ENCODE peak calls at places on chromosomes 11 and 22, in nine cellular contexts. One of them, this sample, is unnamed.

GRCh38 chr11:57787920-57788716 is 26.5 kb downstream of the CTNND1 start:
- DNase-seq in activated gamma-delta T cell treated with Interleukin-2 at 50 U/mL for 16 hours: no peak
- DNase-seq in natural killer cell: no peak
- DNase-seq in HTR-8/SVneo: no peak
- DNase-seq in hypothalamus: peak; percentile 14
- DNase-seq in T-cell: no peak
- DNase-seq in non-pigmented ciliary epithelial cell: no peak
- DNase-seq in 8988T: no peak
- DNase-seq in activated CD8-positive, alpha-beta memory T cell treated with anti-CD3 and anti-CD28 coated beads for 4 hours: no peak
- DNase-seq in this sample: no peak

GRCh38 chr11:130163346-130164220 is 4.0 kb downstream of the ST14 start:
- DNase-seq in hypothalamus: no peak
- DNase-seq in 8988T: no peak
- DNase-seq in natural killer cell: no peak
- DNase-seq in activated CD8-positive, alpha-beta memory T cell treated with anti-CD3 and anti-CD28 coated beads for 4 hours: no peak
- DNase-seq in T-cell: no peak
- DNase-seq in HTR-8/SVneo: no peak
- DNase-seq in activated gamma-delta T cell treated with Interleukin-2 at 50 U/mL for 16 hours: no peak
- DNase-seq in non-pigmented ciliary epithelial cell: no peak
- DNase-seq in this sample: no peak

GRCh38 chr11:47330002-47330911 is 22.2 kb downstream of the MYBPC3 start:
- DNase-seq in activated gamma-delta T cell treated with Interleukin-2 at 50 U/mL for 16 hours: no peak
- DNase-seq in 8988T: peak; percentile 46
- DNase-seq in T-cell: no peak
- DNase-seq in natural killer cell: no peak
- DNase-seq in HTR-8/SVneo: no peak
- DNase-seq in hypothalamus: no peak
- DNase-seq in non-pigmented ciliary epithelial cell: no peak
- DNase-seq in activated CD8-positive, alpha-beta memory T cell treated with anti-CD3 and anti-CD28 coated beads for 4 hours: no peak
- DNase-seq in this sample: no peak

GRCh38 chr11:33747969-33748368 is 11.7 kb upstream of the CD59 start:
- DNase-seq in HTR-8/SVneo: no peak
- DNase-seq in non-pigmented ciliary epithelial cell: no peak
- DNase-seq in natural killer cell: no peak
- DNase-seq in 8988T: no peak
- DNase-seq in T-cell: no peak
- DNase-seq in hypothalamus: no peak
- DNase-seq in activated CD8-positive, alpha-beta memory T cell treated with anti-CD3 and anti-CD28 coated beads for 4 hours: no peak
- DNase-seq in activated gamma-delta T cell treated with Interleukin-2 at 50 U/mL for 16 hours: no peak
- DNase-seq in this sample: no peak

GRCh38 chr11:70158201-70158600 is 44.9 kb upstream of the FADD start:
- DNase-seq in natural killer cell: no peak
- DNase-seq in HTR-8/SVneo: peak; percentile 40
- DNase-seq in activated gamma-delta T cell treated with Interleukin-2 at 50 U/mL for 16 hours: no peak
- DNase-seq in activated CD8-positive, alpha-beta memory T cell treated with anti-CD3 and anti-CD28 coated beads for 4 hours: no peak
- DNase-seq in T-cell: no peak
- DNase-seq in non-pigmented ciliary epithelial cell: no peak
- DNase-seq in hypothalamus: no peak
- DNase-seq in 8988T: no peak
- DNase-seq in this sample: no peak

GRCh38 chr11:45048870-45049825 is 97.3 kb upstream of the PRDM11 start:
- DNase-seq in activated gamma-delta T cell treated with Interleukin-2 at 50 U/mL for 16 hours: no peak
- DNase-seq in 8988T: no peak
- DNase-seq in non-pigmented ciliary epithelial cell: no peak
- DNase-seq in HTR-8/SVneo: no peak
- DNase-seq in natural killer cell: no peak
- DNase-seq in T-cell: no peak
- DNase-seq in activated CD8-positive, alpha-beta memory T cell treated with anti-CD3 and anti-CD28 coated beads for 4 hours: no peak
- DNase-seq in hypothalamus: no peak
- DNase-seq in this sample: no peak

GRCh38 chr22:44311855-44312170 is 938 bp downstream of the SHISAL1 start:
- DNase-seq in T-cell: no peak
- DNase-seq in 8988T: no peak
- DNase-seq in non-pigmented ciliary epithelial cell: no peak
- DNase-seq in activated CD8-positive, alpha-beta memory T cell treated with anti-CD3 and anti-CD28 coated beads for 4 hours: no peak
- DNase-seq in activated gamma-delta T cell treated with Interleukin-2 at 50 U/mL for 16 hours: no peak
- DNase-seq in hypothalamus: no peak
- DNase-seq in natural killer cell: no peak
- DNase-seq in HTR-8/SVneo: no peak
- DNase-seq in this sample: no peak

GRCh38 chr22:42814616-42815015 is 42.5 kb downstream of the ARFGAP3 start:
- DNase-seq in natural killer cell: no peak
- DNase-seq in activated CD8-positive, alpha-beta memory T cell treated with anti-CD3 and anti-CD28 coated beads for 4 hours: no peak
- DNase-seq in non-pigmented ciliary epithelial cell: no peak
- DNase-seq in activated gamma-delta T cell treated with Interleukin-2 at 50 U/mL for 16 hours: no peak
- DNase-seq in T-cell: no peak
- DNase-seq in 8988T: no peak
- DNase-seq in hypothalamus: no peak
- DNase-seq in HTR-8/SVneo: no peak
- DNase-seq in this sample: no peak

GRCh38 chr11:94851864-94852581 is 83.9 kb downstream of the AMOTL1 start:
- DNase-seq in natural killer cell: no peak
- DNase-seq in activated gamma-delta T cell treated with Interleukin-2 at 50 U/mL for 16 hours: no peak
- DNase-seq in 8988T: peak; percentile 34
- DNase-seq in hypothalamus: no peak
- DNase-seq in T-cell: no peak
- DNase-seq in activated CD8-positive, alpha-beta memory T cell treated with anti-CD3 and anti-CD28 coated beads for 4 hours: no peak
- DNase-seq in non-pigmented ciliary epithelial cell: no peak
- DNase-seq in HTR-8/SVneo: no peak
- DNase-seq in this sample: no peak

GRCh38 chr11:67071420-67072284 is 15.0 kb downstream of the RHOD start:
- DNase-seq in activated gamma-delta T cell treated with Interleukin-2 at 50 U/mL for 16 hours: peak; percentile 70
- DNase-seq in activated CD8-positive, alpha-beta memory T cell treated with anti-CD3 and anti-CD28 coated beads for 4 hours: peak; percentile 39
- DNase-seq in non-pigmented ciliary epithelial cell: no peak
- DNase-seq in hypothalamus: peak; percentile 50
- DNase-seq in T-cell: peak; percentile 56
- DNase-seq in HTR-8/SVneo: no peak
- DNase-seq in natural killer cell: peak; percentile 68
- DNase-seq in 8988T: peak; percentile 99
- DNase-seq in this sample: no peak

GRCh38 chr11:75566763-75567279 is 4.8 kb downstream of the SERPINH1 start:
- DNase-seq in natural killer cell: no peak
- DNase-seq in non-pigmented ciliary epithelial cell: no peak
- DNase-seq in hypothalamus: no peak
- DNase-seq in T-cell: no peak
- DNase-seq in HTR-8/SVneo: no peak
- DNase-seq in activated CD8-positive, alpha-beta memory T cell treated with anti-CD3 and anti-CD28 coated beads for 4 hours: no peak
- DNase-seq in activated gamma-delta T cell treated with Interleukin-2 at 50 U/mL for 16 hours: no peak
- DNase-seq in 8988T: no peak
- DNase-seq in this sample: no peak

GRCh38 chr11:123407996-123408597 is 22.0 kb upstream of the GRAMD1B start:
- DNase-seq in T-cell: no peak
- DNase-seq in activated gamma-delta T cell treated with Interleukin-2 at 50 U/mL for 16 hours: no peak
- DNase-seq in 8988T: no peak
- DNase-seq in non-pigmented ciliary epithelial cell: no peak
- DNase-seq in activated CD8-positive, alpha-beta memory T cell treated with anti-CD3 and anti-CD28 coated beads for 4 hours: no peak
- DNase-seq in natural killer cell: no peak
- DNase-seq in hypothalamus: no peak
- DNase-seq in HTR-8/SVneo: no peak
- DNase-seq in this sample: no peak

GRCh38 chr11:441418-442274 is at the start of gene ANO9:
- DNase-seq in natural killer cell: no peak
- DNase-seq in 8988T: no peak
- DNase-seq in T-cell: peak; percentile 45
- DNase-seq in hypothalamus: no peak
- DNase-seq in HTR-8/SVneo: no peak
- DNase-seq in activated CD8-positive, alpha-beta memory T cell treated with anti-CD3 and anti-CD28 coated beads for 4 hours: no peak
- DNase-seq in non-pigmented ciliary epithelial cell: no peak
- DNase-seq in activated gamma-delta T cell treated with Interleukin-2 at 50 U/mL for 16 hours: peak; percentile 54
- DNase-seq in this sample: no peak

GRCh38 chr11:99687320-99687719 is 666.6 kb downstream of the CNTN5 start:
- DNase-seq in hypothalamus: no peak
- DNase-seq in activated CD8-positive, alpha-beta memory T cell treated with anti-CD3 and anti-CD28 coated beads for 4 hours: no peak
- DNase-seq in natural killer cell: no peak
- DNase-seq in T-cell: no peak
- DNase-seq in non-pigmented ciliary epithelial cell: no peak
- DNase-seq in HTR-8/SVneo: peak; percentile 7
- DNase-seq in activated gamma-delta T cell treated with Interleukin-2 at 50 U/mL for 16 hours: no peak
- DNase-seq in 8988T: no peak
- DNase-seq in this sample: no peak

GRCh38 chr22:25402160-25402500 is 162.3 kb upstream of the GRK3 start:
- DNase-seq in T-cell: no peak
- DNase-seq in hypothalamus: no peak
- DNase-seq in 8988T: no peak
- DNase-seq in natural killer cell: no peak
- DNase-seq in activated CD8-positive, alpha-beta memory T cell treated with anti-CD3 and anti-CD28 coated beads for 4 hours: no peak
- DNase-seq in non-pigmented ciliary epithelial cell: no peak
- DNase-seq in HTR-8/SVneo: no peak
- DNase-seq in activated gamma-delta T cell treated with Interleukin-2 at 50 U/mL for 16 hours: no peak
- DNase-seq in this sample: no peak

GRCh38 chr11:44927174-44927661 is 23.5 kb downstream of the TP53I11 start:
- DNase-seq in activated gamma-delta T cell treated with Interleukin-2 at 50 U/mL for 16 hours: peak; percentile 64
- DNase-seq in HTR-8/SVneo: peak; percentile 79
- DNase-seq in non-pigmented ciliary epithelial cell: peak; percentile 13
- DNase-seq in T-cell: peak; percentile 36
- DNase-seq in activated CD8-positive, alpha-beta memory T cell treated with anti-CD3 and anti-CD28 coated beads for 4 hours: no peak
- DNase-seq in 8988T: peak; percentile 87
- DNase-seq in natural killer cell: peak; percentile 53
- DNase-seq in hypothalamus: peak; percentile 71
- DNase-seq in this sample: no peak

GRCh38 chr22:37498289-37498909 is 12.2 kb upstream of the MFNG start:
- DNase-seq in hypothalamus: no peak
- DNase-seq in activated CD8-positive, alpha-beta memory T cell treated with anti-CD3 and anti-CD28 coated beads for 4 hours: peak; percentile 36
- DNase-seq in non-pigmented ciliary epithelial cell: no peak
- DNase-seq in 8988T: peak; percentile 83
- DNase-seq in activated gamma-delta T cell treated with Interleukin-2 at 50 U/mL for 16 hours: peak; percentile 68
- DNase-seq in HTR-8/SVneo: no peak
- DNase-seq in natural killer cell: peak; percentile 52
- DNase-seq in T-cell: peak; percentile 56
- DNase-seq in this sample: no peak

GRCh38 chr11:99803501-99803900 is 782.8 kb downstream of the CNTN5 start:
- DNase-seq in activated gamma-delta T cell treated with Interleukin-2 at 50 U/mL for 16 hours: no peak
- DNase-seq in HTR-8/SVneo: peak; percentile 3
- DNase-seq in hypothalamus: no peak
- DNase-seq in activated CD8-positive, alpha-beta memory T cell treated with anti-CD3 and anti-CD28 coated beads for 4 hours: no peak
- DNase-seq in T-cell: no peak
- DNase-seq in non-pigmented ciliary epithelial cell: no peak
- DNase-seq in 8988T: no peak
- DNase-seq in natural killer cell: no peak
- DNase-seq in this sample: no peak

GRCh38 chr11:73217131-73217809 is 811 bp upstream of the P2RY2 start:
- DNase-seq in hypothalamus: no peak
- DNase-seq in HTR-8/SVneo: no peak
- DNase-seq in non-pigmented ciliary epithelial cell: no peak
- DNase-seq in activated CD8-positive, alpha-beta memory T cell treated with anti-CD3 and anti-CD28 coated beads for 4 hours: no peak
- DNase-seq in 8988T: no peak
- DNase-seq in activated gamma-delta T cell treated with Interleukin-2 at 50 U/mL for 16 hours: no peak
- DNase-seq in T-cell: no peak
- DNase-seq in natural killer cell: no peak
- DNase-seq in this sample: no peak

GRCh38 chr22:20130739-20131592 is 638 bp upstream of the ZDHHC8 start:
- DNase-seq in HTR-8/SVneo: peak; percentile 71
- DNase-seq in activated gamma-delta T cell treated with Interleukin-2 at 50 U/mL for 16 hours: peak; percentile 79
- DNase-seq in natural killer cell: peak; percentile 66
- DNase-seq in T-cell: peak; percentile 69
- DNase-seq in hypothalamus: peak; percentile 88
- DNase-seq in 8988T: peak; percentile 74
- DNase-seq in non-pigmented ciliary epithelial cell: no peak
- DNase-seq in activated CD8-positive, alpha-beta memory T cell treated with anti-CD3 and anti-CD28 coated beads for 4 hours: peak; percentile 62
- DNase-seq in this sample: no peak

GRCh38 chr11:44596541-44597276 is 31.2 kb downstream of the CD82 start:
- DNase-seq in activated CD8-positive, alpha-beta memory T cell treated with anti-CD3 and anti-CD28 coated beads for 4 hours: no peak
- DNase-seq in HTR-8/SVneo: no peak
- DNase-seq in non-pigmented ciliary epithelial cell: no peak
- DNase-seq in 8988T: no peak
- DNase-seq in T-cell: peak; percentile 52
- DNase-seq in natural killer cell: no peak
- DNase-seq in activated gamma-delta T cell treated with Interleukin-2 at 50 U/mL for 16 hours: peak; percentile 13
- DNase-seq in hypothalamus: peak; percentile 61
- DNase-seq in this sample: no peak

GRCh38 chr11:15885913-15886698 is 470.2 kb downstream of the SOX6 start:
- DNase-seq in T-cell: no peak
- DNase-seq in activated CD8-positive, alpha-beta memory T cell treated with anti-CD3 and anti-CD28 coated beads for 4 hours: no peak
- DNase-seq in 8988T: no peak
- DNase-seq in activated gamma-delta T cell treated with Interleukin-2 at 50 U/mL for 16 hours: no peak
- DNase-seq in hypothalamus: no peak
- DNase-seq in natural killer cell: no peak
- DNase-seq in HTR-8/SVneo: no peak
- DNase-seq in non-pigmented ciliary epithelial cell: no peak
- DNase-seq in this sample: no peak

GRCh38 chr11:45378516-45378915 is 92.4 kb upstream of the SYT13 start:
- DNase-seq in natural killer cell: no peak
- DNase-seq in activated CD8-positive, alpha-beta memory T cell treated with anti-CD3 and anti-CD28 coated beads for 4 hours: no peak
- DNase-seq in hypothalamus: no peak
- DNase-seq in non-pigmented ciliary epithelial cell: no peak
- DNase-seq in T-cell: no peak
- DNase-seq in 8988T: no peak
- DNase-seq in activated gamma-delta T cell treated with Interleukin-2 at 50 U/mL for 16 hours: no peak
- DNase-seq in HTR-8/SVneo: no peak
- DNase-seq in this sample: no peak

GRCh38 chr11:69321877-69322350 is 28.0 kb downstream of the MYEOV start:
- DNase-seq in hypothalamus: no peak
- DNase-seq in T-cell: no peak
- DNase-seq in non-pigmented ciliary epithelial cell: peak; percentile 73
- DNase-seq in activated gamma-delta T cell treated with Interleukin-2 at 50 U/mL for 16 hours: no peak
- DNase-seq in natural killer cell: no peak
- DNase-seq in 8988T: peak; percentile 77
- DNase-seq in HTR-8/SVneo: no peak
- DNase-seq in activated CD8-positive, alpha-beta memory T cell treated with anti-CD3 and anti-CD28 coated beads for 4 hours: no peak
- DNase-seq in this sample: no peak

GRCh38 chr11:100863080-100863581 is 176.0 kb downstream of the ARHGAP42 start:
- DNase-seq in activated CD8-positive, alpha-beta memory T cell treated with anti-CD3 and anti-CD28 coated beads for 4 hours: no peak
- DNase-seq in HTR-8/SVneo: peak; percentile 21
- DNase-seq in hypothalamus: no peak
- DNase-seq in natural killer cell: no peak
- DNase-seq in non-pigmented ciliary epithelial cell: peak; percentile 93
- DNase-seq in activated gamma-delta T cell treated with Interleukin-2 at 50 U/mL for 16 hours: no peak
- DNase-seq in T-cell: no peak
- DNase-seq in 8988T: no peak
- DNase-seq in this sample: peak; percentile 64

GRCh38 chr11:82474876-82475275 is 258.8 kb downstream of the FAM181B start:
- DNase-seq in HTR-8/SVneo: no peak
- DNase-seq in activated gamma-delta T cell treated with Interleukin-2 at 50 U/mL for 16 hours: no peak
- DNase-seq in T-cell: no peak
- DNase-seq in activated CD8-positive, alpha-beta memory T cell treated with anti-CD3 and anti-CD28 coated beads for 4 hours: no peak
- DNase-seq in natural killer cell: no peak
- DNase-seq in 8988T: no peak
- DNase-seq in non-pigmented ciliary epithelial cell: no peak
- DNase-seq in hypothalamus: no peak
- DNase-seq in this sample: no peak

GRCh38 chr11:61967924-61968757 is 707 bp upstream of the FTH1 start:
- DNase-seq in natural killer cell: peak; percentile 43
- DNase-seq in hypothalamus: peak; percentile 66
- DNase-seq in activated CD8-positive, alpha-beta memory T cell treated with anti-CD3 and anti-CD28 coated beads for 4 hours: no peak
- DNase-seq in activated gamma-delta T cell treated with Interleukin-2 at 50 U/mL for 16 hours: peak; percentile 27
- DNase-seq in HTR-8/SVneo: no peak
- DNase-seq in non-pigmented ciliary epithelial cell: no peak
- DNase-seq in 8988T: peak; percentile 43
- DNase-seq in T-cell: peak; percentile 17
- DNase-seq in this sample: no peak

GRCh38 chr11:69554849-69555248 is 73.4 kb downstream of the LINC01488 start:
- DNase-seq in activated CD8-positive, alpha-beta memory T cell treated with anti-CD3 and anti-CD28 coated beads for 4 hours: no peak
- DNase-seq in natural killer cell: no peak
- DNase-seq in activated gamma-delta T cell treated with Interleukin-2 at 50 U/mL for 16 hours: no peak
- DNase-seq in non-pigmented ciliary epithelial cell: no peak
- DNase-seq in hypothalamus: no peak
- DNase-seq in 8988T: no peak
- DNase-seq in T-cell: no peak
- DNase-seq in HTR-8/SVneo: peak; percentile 71
- DNase-seq in this sample: peak; percentile 27

GRCh38 chr11:20050551-20051333 is 109.5 kb downstream of the DBX1 start:
- DNase-seq in non-pigmented ciliary epithelial cell: peak; percentile 45
- DNase-seq in natural killer cell: no peak
- DNase-seq in activated gamma-delta T cell treated with Interleukin-2 at 50 U/mL for 16 hours: no peak
- DNase-seq in hypothalamus: no peak
- DNase-seq in T-cell: no peak
- DNase-seq in HTR-8/SVneo: peak; percentile 84
- DNase-seq in 8988T: no peak
- DNase-seq in activated CD8-positive, alpha-beta memory T cell treated with anti-CD3 and anti-CD28 coated beads for 4 hours: no peak
- DNase-seq in this sample: peak; percentile 27

GRCh38 chr11:76783901-76784813 is 1.0 kb downstream of the TSKU start:
- DNase-seq in hypothalamus: no peak
- DNase-seq in natural killer cell: no peak
- DNase-seq in non-pigmented ciliary epithelial cell: no peak
- DNase-seq in T-cell: no peak
- DNase-seq in activated gamma-delta T cell treated with Interleukin-2 at 50 U/mL for 16 hours: no peak
- DNase-seq in HTR-8/SVneo: peak; percentile 87
- DNase-seq in activated CD8-positive, alpha-beta memory T cell treated with anti-CD3 and anti-CD28 coated beads for 4 hours: no peak
- DNase-seq in 8988T: peak; percentile 83
- DNase-seq in this sample: no peak

GRCh38 chr11:78595431-78596130 is 20.9 kb upstream of the NARS2 start:
- DNase-seq in activated gamma-delta T cell treated with Interleukin-2 at 50 U/mL for 16 hours: no peak
- DNase-seq in hypothalamus: no peak
- DNase-seq in T-cell: no peak
- DNase-seq in HTR-8/SVneo: no peak
- DNase-seq in activated CD8-positive, alpha-beta memory T cell treated with anti-CD3 and anti-CD28 coated beads for 4 hours: no peak
- DNase-seq in non-pigmented ciliary epithelial cell: no peak
- DNase-seq in natural killer cell: no peak
- DNase-seq in 8988T: no peak
- DNase-seq in this sample: no peak